ENCODE peak calls at places on chromosomes 12 and 14, in five cellular contexts. Z is endodermal cell, F is astrocyte of the spinal cord, M is lung, B is pancreas. Q is an unnamed sample.

GRCh38 chr14:94686511-94687160 is 74.4 kb downstream of the SERPINA3 start:
- DNase-seq in Z (no peak), F (no peak), M (no peak), B (no peak), Q (peak; percentile 18)

GRCh38 chr12:78087363-78087675 is 256.6 kb downstream of the NAV3 start:
- DNase-seq in Z (no peak), F (peak; percentile 26), M (no peak), B (no peak), Q (no peak)

GRCh38 chr14:98984719-98985041 is 287.3 kb downstream of the BCL11B start:
- DNase-seq in Z (peak; percentile 44), F (no peak), M (no peak), B (no peak), Q (no peak)

GRCh38 chr14:90446405-90446804 is 49.6 kb downstream of the CALM1 start:
- DNase-seq in Z (peak; percentile 22), F (no peak), M (no peak), B (no peak), Q (no peak)

GRCh38 chr14:102182190-102182589 is 42.5 kb downstream of the WDR20 start:
- DNase-seq in Z (no peak), F (peak; percentile 57), M (no peak), B (no peak), Q (no peak)

GRCh38 chr12:14773685-14774073 is 29.6 kb downstream of the WBP11 start:
- DNase-seq in Z (no peak), F (no peak), M (no peak), B (peak; percentile 73), Q (no peak)

GRCh38 chr12:57319678-57320469 is 68.9 kb upstream of the STAC3 start:
- DNase-seq in Z (no peak), F (no peak), M (no peak), B (no peak), Q (no peak)

GRCh38 chr12:78279567-78279966 is 448.9 kb downstream of the NAV3 start:
- DNase-seq in Z (no peak), F (no peak), M (no peak), B (no peak), Q (no peak)

GRCh38 chr12:45268672-45269406 is 52.9 kb downstream of the ANO6 start:
- DNase-seq in Z (peak; percentile 75), F (peak; percentile 89), M (peak; percentile 77), B (peak; percentile 81), Q (no peak)

GRCh38 chr12:1880153-1880845 is 38.2 kb downstream of the CACNA2D4 start:
- DNase-seq in Z (peak; percentile 37), F (no peak), M (no peak), B (no peak), Q (peak; percentile 23)

GRCh38 chr12:88579572-88579940 is 715 bp downstream of the KITLG start:
- DNase-seq in Z (peak; percentile 78), F (peak; percentile 47), M (peak; percentile 41), B (peak; percentile 75), Q (no peak)

GRCh38 chr14:35766036-35766699 is 42.9 kb downstream of the RALGAPA1 start:
- DNase-seq in Z (no peak), F (no peak), M (no peak), B (no peak), Q (no peak)

GRCh38 chr14:91175296-91175695 is 61.4 kb downstream of the DGLUCY start:
- DNase-seq in Z (no peak), F (no peak), M (no peak), B (no peak), Q (no peak)

GRCh38 chr12:10454531-10454930 is 1.4 kb upstream of the KLRC1 start:
- DNase-seq in Z (no peak), F (no peak), M (no peak), B (no peak), Q (no peak)

GRCh38 chr14:69214376-69214775 is 23.1 kb downstream of the EXD2 start:
- DNase-seq in Z (no peak), F (peak; percentile 33), M (no peak), B (no peak), Q (no peak)

GRCh38 chr14:102777711-102778615 is 714 bp downstream of the TRAF3 start:
- DNase-seq in Z (peak; percentile 62), F (peak; percentile 47), M (no peak), B (no peak), Q (peak; percentile 27)

GRCh38 chr14:92443741-92444140 is 69.8 kb upstream of the RIN3 start:
- DNase-seq in Z (no peak), F (no peak), M (no peak), B (no peak), Q (no peak)

GRCh38 chr12:94832780-94833760 is 170.4 kb downstream of the NDUFA12 start:
- DNase-seq in Z (peak; percentile 87), F (peak; percentile 73), M (no peak), B (no peak), Q (peak; percentile 76)

GRCh38 chr12:28750946-28751714 is 397.9 kb upstream of the FAR2 start:
- DNase-seq in Z (no peak), F (peak; percentile 13), M (no peak), B (no peak), Q (no peak)

GRCh38 chr12:9787340-9787737 is 26.6 kb upstream of the CD69 start:
- DNase-seq in Z (no peak), F (peak; percentile 35), M (no peak), B (no peak), Q (no peak)

GRCh38 chr14:52547027-52547426 is 5.3 kb downstream of the TXNDC16 start:
- DNase-seq in Z (no peak), F (no peak), M (no peak), B (no peak), Q (no peak)

GRCh38 chr12:68420225-68421008 is 88.3 kb upstream of the MDM1 start:
- DNase-seq in Z (no peak), F (peak; percentile 64), M (no peak), B (no peak), Q (no peak)

GRCh38 chr14:23299186-23299521 is 3.5 kb downstream of the PPP1R3E start:
- DNase-seq in Z (no peak), F (no peak), M (no peak), B (no peak), Q (no peak)

GRCh38 chr12:124476011-124476400 is 91.4 kb downstream of the NCOR2 start:
- DNase-seq in Z (no peak), F (no peak), M (no peak), B (peak; percentile 56), Q (no peak)
- TF ChIP-seq CTCF in Z (no peak), F (no peak), M (no peak), B (no peak), Q (no peak)

GRCh38 chr14:62162998-62163589 is 400.9 kb downstream of the SNAPC1 start:
- DNase-seq in Z (peak; percentile 70), F (peak; percentile 53), M (no peak), B (no peak), Q (peak; percentile 35)

GRCh38 chr14:62168564-62169155 is 406.4 kb downstream of the SNAPC1 start:
- DNase-seq in Z (peak; percentile 82), F (no peak), M (no peak), B (no peak), Q (no peak)
- TF ChIP-seq CTCF in Z (peak; percentile 72), F (no peak), M (no peak), B (no peak), Q (peak; percentile 55)

GRCh38 chr12:12561305-12562015 is 1.2 kb downstream of the DUSP16 start:
- DNase-seq in Z (peak; percentile 86), F (peak; percentile 50), M (peak; percentile 64), B (peak; percentile 86), Q (peak; percentile 65)
- TF ChIP-seq CTCF in Z (peak; percentile 56), F (no peak), M (no peak), B (no peak), Q (no peak)

DNA sequence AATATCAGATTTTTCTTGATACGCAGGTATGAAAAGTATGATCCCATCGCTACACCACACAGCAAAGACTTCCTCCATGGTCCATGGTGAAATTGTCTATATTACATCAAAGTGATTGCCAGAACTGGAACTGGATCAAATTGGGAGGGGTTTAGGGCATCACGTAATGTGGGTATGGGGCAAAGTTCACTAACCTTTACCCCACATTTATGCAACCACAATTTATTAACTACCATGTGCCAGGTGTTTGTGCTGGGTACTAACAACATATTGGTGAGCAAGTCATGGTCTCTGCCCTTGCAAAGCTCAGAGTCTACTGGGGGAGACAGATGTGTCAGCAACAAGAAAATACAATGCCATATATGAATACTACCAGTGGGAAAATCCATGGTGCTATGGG is 258.9 kb downstream of the SUDS3 start:
- DNase-seq in Z (no peak), F (no peak), M (no peak), B (no peak), Q (no peak)
- TF ChIP-seq CTCF in Z (no peak), F (no peak), M (no peak), B (no peak), Q (no peak)

DNA sequence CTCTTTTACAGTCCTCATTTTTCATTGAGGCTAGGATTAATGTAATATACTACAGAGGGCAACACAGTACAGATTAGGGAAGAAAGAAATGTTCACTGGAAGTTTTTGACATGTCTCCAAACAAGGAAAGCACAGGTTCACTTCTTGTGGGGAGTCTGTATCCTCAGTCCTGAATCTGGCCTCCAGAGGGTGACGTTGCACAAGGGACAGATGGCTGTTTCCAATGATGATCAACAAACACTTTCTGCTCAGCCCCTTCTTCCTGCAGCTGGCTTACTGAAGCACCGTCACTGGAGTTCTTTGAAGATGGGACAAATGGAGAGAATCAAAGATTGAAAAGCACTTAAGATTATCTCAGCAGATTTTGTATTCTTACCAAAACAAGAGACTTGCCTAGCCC is 123.3 kb upstream of the OR4E1 start:
- DNase-seq in Z (peak; percentile 71), F (no peak), M (no peak), B (no peak), Q (peak; percentile 50)
- TF ChIP-seq CTCF in Z (peak; percentile 65), F (no peak), M (no peak), B (no peak), Q (peak; percentile 61)

Q was measured in H9.